ENCODE peak calls at places on chromosome 11, in five cellular contexts. R is RWPE1; U is thoracic aorta; E is fibroblast of mammary gland; X is activated CD4-positive, alpha-beta T cell treated with anti-CD3 and anti-CD28 coated beads, Interleukin-2, amount 50 U/mL, for 48 hours. Y is an unnamed sample.
A peak's percentile ranks its signal among the peaks of the same experiment; 100 is the strongest.

GRCh38 chr11:1890856-1891830 is 552 bp downstream of the PRR33 start:
- DNase-seq in E (no peak), X (no peak), U (no peak), R (no peak), Y (peak; percentile 85)

GRCh38 chr11:17256512-17256911 is 20.0 kb upstream of the NUCB2 start:
- DNase-seq in R (peak; percentile 81), E (peak; percentile 96), U (no peak), X (no peak), Y (no peak)

GRCh38 chr11:128757235-128757711 is 63.4 kb downstream of the FLI1 start:
- DNase-seq in E (peak; percentile 34), U (no peak), X (peak; percentile 76), R (no peak), Y (peak; percentile 39)

GRCh38 chr11:32006799-32007388 is 84.0 kb upstream of the RCN1 start:
- DNase-seq in U (no peak), X (peak; percentile 12), R (peak; percentile 48), E (peak; percentile 50), Y (no peak)

GRCh38 chr11:72584293-72584921 is 89.8 kb downstream of the PDE2A start:
- DNase-seq in X (peak; percentile 61), R (no peak), E (peak; percentile 38), U (no peak), Y (peak; percentile 60)

GRCh38 chr11:33000181-33000580 is 15.5 kb upstream of the DEPDC7 start:
- DNase-seq in X (no peak), E (peak; percentile 72), R (no peak), U (no peak), Y (no peak)

GRCh38 chr11:72423840-72424239 is 10.5 kb downstream of the CLPB start:
- DNase-seq in U (no peak), X (no peak), E (no peak), R (no peak), Y (peak; percentile 15)

GRCh38 chr11:396948-397548 is 3.0 kb downstream of the PKP3 start:
- DNase-seq in E (peak; percentile 59), X (peak; percentile 68), R (no peak), U (no peak), Y (no peak)

GRCh38 chr11:72333657-72334056 is 89.7 kb upstream of the PHOX2A start:
- DNase-seq in R (no peak), U (no peak), E (no peak), X (peak; percentile 31), Y (no peak)

GRCh38 chr11:91998466-91998865 is 226.2 kb upstream of the FAT3 start:
- DNase-seq in X (no peak), U (no peak), R (no peak), E (no peak), Y (no peak)

GRCh38 chr11:70577948-70578347 is 179.6 kb downstream of the CTTN start:
- DNase-seq in X (no peak), E (no peak), U (no peak), R (no peak), Y (no peak)

GRCh38 chr11:35546317-35546716 is 20.9 kb upstream of the PAMR1 start:
- DNase-seq in R (no peak), U (no peak), E (peak; percentile 47), X (no peak), Y (no peak)

GRCh38 chr11:61041755-61042518 is 60.4 kb upstream of the CD5 start:
- DNase-seq in R (peak; percentile 21), X (peak; percentile 82), E (no peak), U (no peak), Y (no peak)

GRCh38 chr11:73411031-73411430 is 34.8 kb downstream of the RELT start:
- DNase-seq in R (no peak), U (no peak), E (no peak), X (no peak), Y (no peak)

GRCh38 chr11:66438009-66438503 is 592 bp downstream of the MRPL11 start:
- DNase-seq in X (no peak), R (no peak), U (no peak), E (no peak), Y (no peak)

GRCh38 chr11:45771942-45772522 is 32.9 kb upstream of the SLC35C1 start:
- DNase-seq in U (peak; percentile 36), R (peak; percentile 93), X (peak; percentile 92), E (peak; percentile 59), Y (peak; percentile 67)

GRCh38 chr11:73152861-73153483 is 10.9 kb upstream of the FCHSD2 start:
- DNase-seq in X (peak; percentile 36), U (no peak), E (no peak), R (no peak), Y (peak; percentile 69)

GRCh38 chr11:38648597-38648996 is 2050.6 kb upstream of the RAG2 start:
- DNase-seq in E (no peak), X (no peak), R (peak; percentile 7), U (no peak), Y (no peak)

GRCh38 chr11:69950621-69951020 is 127.5 kb upstream of the ANO1 start:
- DNase-seq in R (no peak), X (no peak), U (no peak), E (no peak), Y (no peak)

GRCh38 chr11:76266269-76266668 is 60.0 kb upstream of the WNT11 start:
- DNase-seq in U (no peak), X (no peak), E (peak; percentile 84), R (peak; percentile 93), Y (peak; percentile 91)

GRCh38 chr11:122743949-122744876 is 88.7 kb downstream of the UBASH3B start:
- DNase-seq in U (no peak), R (no peak), E (no peak), X (peak; percentile 84), Y (peak; percentile 29)

GRCh38 chr11:83864412-83865057 is 578.4 kb upstream of the CCDC90B start:
- DNase-seq in U (no peak), X (no peak), R (no peak), E (no peak), Y (no peak)

GRCh38 chr11:76658651-76659650 is 11.6 kb downstream of the LRRC32 start:
- DNase-seq in E (no peak), U (no peak), R (no peak), X (no peak), Y (no peak)

GRCh38 chr11:26420331-26420730 is 88.4 kb downstream of the ANO3 start:
- DNase-seq in R (no peak), U (no peak), E (no peak), X (no peak), Y (no peak)

GRCh38 chr11:117876341-117877119 is at the start of gene FXYD6:
- DNase-seq in E (no peak), X (no peak), U (no peak), R (peak; percentile 12), Y (peak; percentile 84)

GRCh38 chr11:63821411-63821810 is 8.2 kb downstream of the SPINDOC start:
- DNase-seq in E (no peak), U (no peak), X (no peak), R (no peak), Y (no peak)

GRCh38 chr11:17733261-17733660 is 1.3 kb upstream of the KCNC1 start:
- DNase-seq in R (no peak), E (no peak), X (no peak), U (no peak), Y (no peak)

GRCh38 chr11:2382927-2383822 is 6.1 kb downstream of the CD81 start:
- DNase-seq in R (no peak), U (no peak), E (peak; percentile 67), X (no peak), Y (no peak)

GRCh38 chr11:26283852-26284421 is 48.0 kb upstream of the ANO3 start:
- DNase-seq in X (no peak), U (no peak), R (no peak), E (peak; percentile 4), Y (no peak)

GRCh38 chr11:2446590-2447252 is 1.9 kb downstream of the KCNQ1 start:
- DNase-seq in E (no peak), R (no peak), X (peak; percentile 42), U (no peak), Y (no peak)

GRCh38 chr11:26649884-26650283 is 72.0 kb downstream of the SLC5A12 start:
- DNase-seq in U (no peak), E (peak; percentile 86), R (peak; percentile 55), X (peak; percentile 30), Y (peak; percentile 56)

GRCh38 chr11:6468712-6469495 is 4.8 kb downstream of the TRIM3 start:
- DNase-seq in U (peak; percentile 68), X (peak; percentile 23), E (peak; percentile 62), R (peak; percentile 48), Y (peak; percentile 86)

GRCh38 chr11:118623291-118623655 is 15.9 kb downstream of the PHLDB1 start:
- DNase-seq in R (peak; percentile 94), U (no peak), X (no peak), E (no peak), Y (peak; percentile 91)

Y was measured in lower leg skin.